ENCODE peak calls at places on chromosomes 7 and 10, in ten cellular contexts. A is H9, T is stomach, P is GM23338, K is PC-9, X is spleen, L is cardiac muscle cell, Y is WERI-Rb-1, B is ovary, N is A549. W is an unnamed sample.

GRCh38 chr10:26440091-26440445 is 1.9 kb downstream of the APBB1IP start:
- DNase-seq in A (no peak), T (no peak), P (no peak), K (no peak), X (no peak), L (no peak), Y (no peak), B (no peak), N (no peak), W (no peak)

GRCh38 chr7:101664893-101665471 is 35.9 kb upstream of the MYL10 start:
- DNase-seq in A (no peak), T (no peak), P (no peak), K (no peak), X (no peak), L (no peak), Y (no peak), B (no peak), N (no peak), W (no peak)

GRCh38 chr7:133344275-133344674 is 91.4 kb downstream of the EXOC4 start:
- DNase-seq in A (no peak), T (no peak), P (peak), K (no peak), X (no peak), L (no peak), Y (no peak), B (no peak), N (no peak), W (peak)

GRCh38 chr7:39746162-39746782 is 122.9 kb downstream of the RALA start:
- DNase-seq in A (peak), T (peak), P (peak), K (peak), X (peak), L (peak), Y (peak), B (peak), N (peak), W (peak)

GRCh38 chr7:7434379-7434778 is 101.3 kb downstream of the COL28A1 start:
- DNase-seq in A (no peak), T (no peak), P (no peak), K (no peak), X (no peak), L (no peak), Y (no peak), B (no peak), N (no peak), W (no peak)

GRCh38 chr10:112140110-112140755 is 43.3 kb downstream of the GPAM start:
- DNase-seq in A (peak), T (peak), P (peak), K (peak), X (peak), L (peak), Y (peak), B (peak), N (peak), W (peak)

GRCh38 chr7:53744361-53744760 is 708.9 kb downstream of the POM121L12 start:
- DNase-seq in A (peak), T (no peak), P (peak), K (no peak), X (no peak), L (no peak), Y (no peak), B (no peak), N (no peak), W (peak)

GRCh38 chr10:113961261-113961938 is 82.3 kb upstream of the ADRB1 start:
- DNase-seq in A (no peak), T (no peak), P (no peak), K (no peak), X (no peak), L (no peak), Y (no peak), B (no peak), N (no peak), W (no peak)

GRCh38 chr7:23334482-23335056 is 35.4 kb downstream of the MALSU1 start:
- DNase-seq in A (no peak), T (peak), P (no peak), K (peak), X (no peak), L (no peak), Y (no peak), B (peak), N (peak), W (peak)

GRCh38 chr7:82443044-82443800 is at the start of gene CACNA2D1:
- DNase-seq in A (peak), T (peak), P (peak), K (peak), X (no peak), L (peak), Y (no peak), B (peak), N (no peak), W (peak)

GRCh38 chr10:130398090-130398994 is 262.2 kb downstream of the GLRX3 start:
- DNase-seq in A (peak), T (no peak), P (no peak), K (no peak), X (peak), L (no peak), Y (no peak), B (no peak), N (no peak), W (no peak)

GRCh38 chr7:19020062-19020461 is 97.4 kb downstream of the TWIST1 start:
- DNase-seq in A (no peak), T (no peak), P (no peak), K (no peak), X (no peak), L (no peak), Y (no peak), B (no peak), N (no peak), W (peak)

GRCh38 chr10:17516376-17516775 is 62.0 kb upstream of the ST8SIA6 start:
- DNase-seq in A (no peak), T (no peak), P (no peak), K (no peak), X (no peak), L (no peak), Y (no peak), B (no peak), N (no peak), W (no peak)

GRCh38 chr7:43248961-43249807 is 136.7 kb downstream of the HECW1 start:
- DNase-seq in A (no peak), T (peak), P (no peak), K (peak), X (no peak), L (no peak), Y (no peak), B (no peak), N (peak), W (no peak)

GRCh38 chr7:16708980-16709379 is 44.6 kb upstream of the TSPAN13 start:
- DNase-seq in A (no peak), T (no peak), P (peak), K (peak), X (no peak), L (no peak), Y (no peak), B (no peak), N (peak), W (peak)

DNA sequence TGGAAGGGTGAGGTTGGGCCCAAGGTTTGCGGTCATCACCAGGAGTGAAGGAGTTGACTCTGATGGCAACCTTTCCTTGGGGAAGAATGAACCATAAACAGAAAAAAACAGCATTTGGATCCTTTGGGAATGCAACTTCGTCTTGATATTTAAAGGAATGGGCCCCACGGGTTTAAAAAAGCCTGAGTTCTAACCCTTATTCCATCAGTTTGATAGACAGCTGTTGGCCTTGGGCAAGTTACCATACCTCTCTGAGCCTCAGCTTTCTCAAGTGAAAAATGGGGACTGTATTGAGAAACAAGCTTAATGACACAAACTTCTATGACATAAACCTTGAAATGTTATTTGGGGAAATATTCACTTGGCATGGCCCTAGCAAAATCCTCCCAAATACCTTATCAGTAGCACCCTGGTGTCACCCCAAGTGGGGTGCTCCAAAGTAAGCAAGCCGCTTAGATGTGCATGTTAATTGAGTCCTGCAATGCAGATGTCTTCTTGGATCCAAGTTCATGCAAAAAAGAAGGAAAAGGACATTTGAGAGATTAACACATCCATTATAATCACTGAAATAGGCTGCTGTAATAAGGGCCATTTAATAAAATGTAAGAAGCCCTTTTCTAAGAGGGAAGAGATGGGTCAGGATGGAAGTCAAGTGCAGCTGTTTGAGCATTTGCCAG is 13.8 kb downstream of the MXI1 start:
- DNase-seq in A (no peak), T (no peak), P (no peak), K (no peak), X (no peak), L (no peak), Y (no peak), B (no peak), N (no peak), W (no peak)
- H3K27ac ChIP-seq in A (no peak), T (peak), P (no peak), K (no peak), X (no peak), L (peak), Y (no peak), B (peak), N (no peak), W (peak)

GRCh38 chr7:90595341-90595800 is 750 bp upstream of the CDK14 start:
- DNase-seq in A (peak), T (no peak), P (peak), K (no peak), X (no peak), L (no peak), Y (no peak), B (no peak), N (no peak), W (peak)

GRCh38 chr7:90596745-90597526 is 815 bp downstream of the CDK14 start:
- DNase-seq in A (no peak), T (no peak), P (peak), K (no peak), X (no peak), L (peak), Y (no peak), B (no peak), N (no peak), W (peak)

GRCh38 chr7:90594791-90595317 is 1.3 kb upstream of the CDK14 start:
- DNase-seq in A (peak), T (no peak), P (peak), K (peak), X (no peak), L (no peak), Y (no peak), B (no peak), N (no peak), W (peak)

GRCh38 chr7:90597527-90597871 is 1.4 kb downstream of the CDK14 start:
- DNase-seq in A (no peak), T (no peak), P (no peak), K (no peak), X (no peak), L (no peak), Y (no peak), B (no peak), N (no peak), W (peak)

GRCh38 chr7:90595801-90596683 is at the start of gene CDK14:
- DNase-seq in A (peak), T (peak), P (peak), K (peak), X (peak), L (peak), Y (peak), B (peak), N (peak), W (peak)
- TF ChIP-seq CTCF in A (peak), T (peak), P (peak), K (no peak), X (no peak), L (peak), Y (peak), B (peak), N (peak), W (peak)

DNA sequence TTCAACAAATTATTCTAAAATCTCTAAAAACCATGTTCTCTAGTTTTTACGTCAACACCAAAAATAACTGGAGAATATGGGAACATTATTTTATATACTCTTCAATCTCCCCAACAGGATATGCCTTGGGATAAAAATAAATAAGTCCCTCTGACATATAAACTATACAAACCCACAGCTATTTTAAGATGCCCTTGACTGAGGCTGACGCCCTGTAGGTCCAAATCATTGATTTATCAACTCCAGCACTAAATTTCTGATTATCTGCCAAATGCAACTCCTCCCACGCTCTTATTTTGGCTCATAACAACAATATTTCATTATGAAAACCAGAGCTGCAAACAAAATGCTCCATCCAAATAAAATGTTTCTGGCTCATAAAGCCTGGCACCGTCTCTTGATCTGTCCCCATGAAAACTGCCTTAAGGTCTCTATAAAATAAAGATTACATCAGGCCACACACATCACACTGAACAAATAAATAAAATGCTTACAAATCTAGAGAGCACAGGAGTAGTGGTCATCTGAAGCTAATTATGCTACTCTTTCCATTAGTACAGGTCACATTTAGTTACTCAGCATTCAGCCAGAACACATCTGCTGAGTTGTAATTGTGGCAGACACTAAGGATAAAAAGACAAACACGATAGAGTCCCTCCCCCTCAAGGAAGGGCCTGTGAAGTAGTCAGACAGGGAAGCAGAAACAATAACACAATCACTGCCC is 28.8 kb downstream of the CACUL1 start:
- DNase-seq in A (no peak), T (no peak), P (no peak), K (no peak), X (no peak), L (no peak), Y (no peak), B (no peak), N (no peak), W (no peak)
- H3K27ac ChIP-seq in A (no peak), T (peak), P (no peak), K (no peak), X (no peak), L (no peak), Y (peak), B (peak), N (no peak), W (no peak)

GRCh38 chr7:129612112-129613015 is 844 bp downstream of the NRF1 start:
- DNase-seq in A (no peak), T (peak), P (peak), K (no peak), X (peak), L (peak), Y (peak), B (peak), N (peak), W (peak)
- TF ChIP-seq CTCF in A (peak), T (peak), P (peak), K (peak), X (peak), L (peak), Y (peak), B (no peak), N (peak), W (peak)

DNA sequence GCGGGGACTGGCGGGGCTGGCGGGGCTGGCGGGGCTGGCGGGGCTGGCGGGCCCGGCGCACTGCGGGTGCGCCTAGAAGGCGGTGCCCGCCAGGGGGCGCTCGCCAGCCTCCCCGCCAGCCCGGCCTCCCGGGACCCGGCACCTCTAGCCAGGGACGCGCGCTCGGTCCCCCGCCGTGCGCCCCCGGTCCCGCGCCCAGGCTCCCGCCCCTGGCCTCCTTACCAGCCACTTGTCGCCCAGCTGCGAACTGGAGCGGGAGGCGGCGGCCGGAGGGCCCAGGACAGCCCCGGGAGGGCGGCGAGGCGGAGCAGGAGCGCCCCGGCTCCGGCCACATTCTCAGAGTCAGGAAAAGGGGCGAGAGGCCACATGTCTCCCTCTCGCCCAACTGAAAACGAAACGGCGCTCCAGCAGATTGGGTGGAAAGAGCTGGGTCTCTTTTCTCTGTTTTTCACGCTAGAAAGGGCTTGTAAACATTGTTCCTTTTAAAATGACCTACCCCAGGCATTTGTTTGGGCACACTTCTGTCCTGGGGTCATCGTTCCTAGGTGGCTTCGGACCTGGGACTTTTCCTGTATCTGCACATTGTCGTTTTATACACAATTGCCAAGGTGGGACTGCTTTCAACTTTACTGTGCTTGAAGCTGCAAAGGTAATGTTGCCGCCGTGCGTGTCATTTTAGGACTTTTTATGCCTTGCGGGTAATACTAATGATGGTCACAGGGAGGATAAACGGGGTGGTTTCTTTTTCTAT is 378 bp upstream of the PRKCQ start:
- DNase-seq in A (peak), T (peak), P (peak), K (peak), X (peak), L (peak), Y (no peak), B (peak), N (peak), W (peak)
- H3K27ac ChIP-seq in A (no peak), T (peak), P (peak), K (peak), X (peak), L (peak), Y (no peak), B (peak), N (peak), W (peak)

DNA sequence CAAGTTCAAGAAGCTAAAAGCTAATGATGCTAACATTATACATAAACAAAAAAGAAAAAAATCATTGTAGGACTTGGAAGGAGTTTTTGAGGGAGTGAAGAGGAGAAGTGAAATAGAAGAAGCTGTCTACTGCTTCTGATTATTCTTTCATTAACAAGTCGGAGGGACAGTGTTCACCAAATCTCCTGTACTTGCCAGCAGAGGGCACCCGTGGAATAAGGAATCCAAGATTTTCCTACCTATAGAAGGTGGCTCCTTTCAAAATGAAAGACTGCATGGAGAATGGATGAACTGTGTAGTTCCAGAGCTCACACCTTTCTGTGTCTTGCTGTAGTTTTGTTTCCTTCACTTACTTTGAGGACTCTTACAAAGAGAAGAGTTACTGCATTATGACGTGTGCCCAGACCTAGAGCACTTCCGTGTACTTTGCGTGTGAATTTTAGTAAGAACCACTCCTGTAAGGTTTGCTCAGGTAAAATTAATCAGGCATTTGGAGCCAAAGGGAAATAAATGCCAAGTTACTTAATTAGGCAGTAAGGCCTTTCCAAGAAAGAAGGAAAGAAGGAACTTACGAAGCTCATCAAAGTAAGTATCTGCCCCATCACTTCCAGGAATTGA is 145.1 kb downstream of the SEMA3D start:
- DNase-seq in A (peak), T (peak), P (peak), K (peak), X (peak), L (peak), Y (peak), B (peak), N (peak), W (peak)
- TF ChIP-seq CTCF in A (peak), T (peak), P (peak), K (peak), X (peak), L (peak), Y (peak), B (no peak), N (peak), W (peak)

GRCh38 chr7:143018931-143019330 is 8.0 kb downstream of the OR9A2 start:
- DNase-seq in A (no peak), T (no peak), P (no peak), K (no peak), X (no peak), L (no peak), Y (no peak), B (no peak), N (no peak), W (no peak)
- H3K27ac ChIP-seq in A (no peak), T (no peak), P (no peak), K (no peak), X (no peak), L (no peak), Y (no peak), B (no peak), N (no peak), W (no peak)

GRCh38 chr10:4977025-4977424 is 13.8 kb downstream of the AKR1C1 start:
- DNase-seq in A (no peak), T (no peak), P (no peak), K (no peak), X (no peak), L (no peak), Y (no peak), B (no peak), N (no peak), W (no peak)
- TF ChIP-seq CTCF in A (no peak), T (no peak), P (no peak), K (no peak), X (no peak), L (no peak), Y (no peak), B (no peak), N (no peak), W (no peak)

GRCh38 chr7:143318661-143319060 is 2.8 kb downstream of the CLCN1 start:
- DNase-seq in A (no peak), T (no peak), P (no peak), K (no peak), X (no peak), L (no peak), Y (no peak), B (no peak), N (no peak), W (peak)

GRCh38 chr7:143321734-143322133 is 5.8 kb downstream of the CLCN1 start:
- DNase-seq in A (no peak), T (peak), P (no peak), K (peak), X (no peak), L (no peak), Y (no peak), B (no peak), N (peak), W (no peak)

GRCh38 chr7:143321242-143321641 is 5.3 kb downstream of the CLCN1 start:
- DNase-seq in A (no peak), T (no peak), P (no peak), K (no peak), X (no peak), L (no peak), Y (no peak), B (no peak), N (no peak), W (no peak)

GRCh38 chr7:143322646-143323343 is 6.9 kb downstream of the CLCN1 start:
- DNase-seq in A (no peak), T (no peak), P (no peak), K (no peak), X (no peak), L (no peak), Y (no peak), B (no peak), N (no peak), W (no peak)

GRCh38 chr7:143320620-143321019 is 4.7 kb downstream of the CLCN1 start:
- DNase-seq in A (no peak), T (peak), P (no peak), K (peak), X (no peak), L (no peak), Y (no peak), B (no peak), N (no peak), W (no peak)
- H3K27ac ChIP-seq in A (no peak), T (no peak), P (no peak), K (no peak), X (no peak), L (no peak), Y (no peak), B (no peak), N (no peak), W (peak)

DNA sequence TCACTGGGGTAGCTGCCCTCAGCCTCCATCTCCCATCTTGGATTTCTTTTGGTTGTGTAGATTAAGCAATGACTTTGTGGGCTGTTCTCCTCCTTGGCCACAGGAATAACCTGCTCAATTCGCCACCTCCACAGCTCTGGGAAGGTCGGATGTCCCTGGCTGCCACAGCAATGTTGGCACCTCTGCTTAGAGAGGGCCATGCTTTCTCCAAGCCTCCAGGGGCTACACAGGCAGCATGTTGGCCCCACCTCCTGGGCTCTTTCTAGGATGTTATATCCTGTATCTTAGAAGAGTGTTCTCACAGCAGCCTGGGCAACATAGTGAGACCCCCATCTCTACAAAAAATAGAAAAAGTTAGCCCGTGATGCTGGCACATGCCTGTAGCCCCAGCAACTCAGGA is 35.4 kb upstream of the FXYD4 start:
- DNase-seq in A (no peak), T (no peak), P (no peak), K (no peak), X (no peak), L (no peak), Y (no peak), B (no peak), N (no peak), W (no peak)
- TF ChIP-seq CTCF in A (no peak), T (no peak), P (no peak), K (no peak), X (no peak), L (no peak), Y (no peak), B (no peak), N (no peak), W (no peak)